ENCODE peak calls at places on chromosomes 11 and 22, in five cellular contexts. One of them, this sample, is unnamed.

GRCh38 chr22:50129121-50129734 is 39.4 kb downstream of the MOV10L1 start:
- DNase-seq in K562: no peak
- DNase-seq in GM23338: no peak
- DNase-seq in GM12878: no peak
- DNase-seq in HepG2: no peak
- DNase-seq in this sample: no peak

GRCh38 chr22:31846161-31847115 is 92.6 kb downstream of the DEPDC5 start:
- DNase-seq in K562: peak
- DNase-seq in GM23338: peak
- DNase-seq in GM12878: no peak
- DNase-seq in HepG2: no peak
- DNase-seq in this sample: peak

GRCh38 chr22:46567471-46567870 is 30.1 kb upstream of the CELSR1 start:
- DNase-seq in K562: no peak
- DNase-seq in GM23338: no peak
- DNase-seq in GM12878: no peak
- DNase-seq in HepG2: no peak
- DNase-seq in this sample: no peak

GRCh38 chr22:42184852-42185251 is 54.2 kb upstream of the CYP2D6 start:
- DNase-seq in K562: no peak
- DNase-seq in GM23338: no peak
- DNase-seq in GM12878: no peak
- DNase-seq in HepG2: no peak
- DNase-seq in this sample: no peak

GRCh38 chr11:107011977-107012376 is 6.3 kb downstream of the GUCY1A2 start:
- DNase-seq in K562: no peak
- DNase-seq in GM23338: no peak
- DNase-seq in GM12878: no peak
- DNase-seq in HepG2: no peak
- DNase-seq in this sample: no peak

GRCh38 chr11:85955531-85955930 is 100.3 kb downstream of the CCDC83 start:
- DNase-seq in K562: no peak
- DNase-seq in GM23338: no peak
- DNase-seq in GM12878: no peak
- DNase-seq in HepG2: no peak
- DNase-seq in this sample: no peak

GRCh38 chr11:70678931-70679900 is 280.9 kb downstream of the CTTN start:
- DNase-seq in K562: no peak
- DNase-seq in GM23338: no peak
- DNase-seq in GM12878: no peak
- DNase-seq in HepG2: no peak
- DNase-seq in this sample: no peak

GRCh38 chr11:10728779-10729472 is 22.1 kb upstream of the CTR9 start:
- DNase-seq in K562: no peak
- DNase-seq in GM23338: peak
- DNase-seq in GM12878: no peak
- DNase-seq in HepG2: no peak
- DNase-seq in this sample: no peak

GRCh38 chr11:106152013-106152412 is 74.6 kb downstream of the AASDHPPT start:
- DNase-seq in K562: no peak
- DNase-seq in GM23338: peak
- DNase-seq in GM12878: no peak
- DNase-seq in HepG2: no peak
- DNase-seq in this sample: no peak

GRCh38 chr22:38460367-38460952 is 5.5 kb upstream of the KCNJ4 start:
- DNase-seq in K562: no peak
- DNase-seq in GM23338: no peak
- DNase-seq in GM12878: no peak
- DNase-seq in HepG2: no peak
- DNase-seq in this sample: no peak

GRCh38 chr11:80350541-80350940 is 909.7 kb upstream of the TENM4 start:
- DNase-seq in K562: no peak
- DNase-seq in GM23338: no peak
- DNase-seq in GM12878: no peak
- DNase-seq in HepG2: no peak
- DNase-seq in this sample: no peak

GRCh38 chr11:118618991-118619375 is 11.6 kb downstream of the PHLDB1 start:
- DNase-seq in K562: no peak
- DNase-seq in GM23338: no peak
- DNase-seq in GM12878: no peak
- DNase-seq in HepG2: no peak
- DNase-seq in this sample: no peak

GRCh38 chr11:118913411-118914125 is 12.2 kb downstream of the BCL9L start:
- DNase-seq in K562: no peak
- DNase-seq in GM23338: no peak
- DNase-seq in GM12878: no peak
- DNase-seq in HepG2: no peak
- DNase-seq in this sample: no peak

GRCh38 chr11:68449951-68450350 is 10.6 kb upstream of the PPP6R3 start:
- DNase-seq in K562: no peak
- DNase-seq in GM23338: no peak
- DNase-seq in GM12878: no peak
- DNase-seq in HepG2: no peak
- DNase-seq in this sample: no peak

GRCh38 chr11:108596701-108597100 is 3.1 kb upstream of the EXPH5 start:
- DNase-seq in K562: no peak
- DNase-seq in GM23338: no peak
- DNase-seq in GM12878: no peak
- DNase-seq in HepG2: no peak
- DNase-seq in this sample: no peak

GRCh38 chr22:50461536-50461935 is 13.3 kb downstream of the SBF1 start:
- DNase-seq in K562: no peak
- DNase-seq in GM23338: no peak
- DNase-seq in GM12878: no peak
- DNase-seq in HepG2: no peak
- DNase-seq in this sample: no peak

GRCh38 chr11:101718406-101718805 is 134.6 kb upstream of the TRPC6 start:
- DNase-seq in K562: no peak
- DNase-seq in GM23338: no peak
- DNase-seq in GM12878: no peak
- DNase-seq in HepG2: no peak
- DNase-seq in this sample: no peak

DNA sequence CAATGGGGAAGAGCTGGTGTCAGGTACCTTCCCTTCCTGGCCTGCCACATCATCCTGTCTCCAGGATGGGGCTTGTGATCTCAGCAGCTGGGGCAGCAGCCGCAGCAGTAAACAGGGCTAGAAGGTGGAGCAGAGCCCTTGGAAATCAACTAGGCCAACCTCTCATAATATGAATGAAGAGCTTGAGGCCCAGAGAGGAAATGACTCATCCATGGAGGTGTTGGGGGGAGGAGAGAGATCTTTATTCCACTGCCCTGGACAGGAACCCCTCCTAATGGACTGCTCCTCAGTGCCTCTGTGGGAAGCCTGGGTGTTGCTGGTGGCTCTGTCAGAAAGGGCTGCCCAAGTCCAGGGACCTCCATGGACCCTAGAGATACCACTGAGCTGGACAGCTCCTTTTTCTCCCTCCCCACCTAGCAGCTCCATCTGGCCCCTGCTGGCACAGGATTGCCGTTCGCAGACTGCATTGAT is 111.8 kb downstream of the OSBP2 start:
- DNase-seq in K562: no peak
- DNase-seq in GM23338: peak
- DNase-seq in GM12878: no peak
- DNase-seq in HepG2: peak
- DNase-seq in this sample: no peak
- TF ChIP-seq JUNB in K562: no peak
- TF ChIP-seq JUNB in GM23338: no peak
- TF ChIP-seq JUNB in GM12878: no peak
- TF ChIP-seq JUNB in HepG2: no peak
- TF ChIP-seq JUNB in this sample: no peak

DNA sequence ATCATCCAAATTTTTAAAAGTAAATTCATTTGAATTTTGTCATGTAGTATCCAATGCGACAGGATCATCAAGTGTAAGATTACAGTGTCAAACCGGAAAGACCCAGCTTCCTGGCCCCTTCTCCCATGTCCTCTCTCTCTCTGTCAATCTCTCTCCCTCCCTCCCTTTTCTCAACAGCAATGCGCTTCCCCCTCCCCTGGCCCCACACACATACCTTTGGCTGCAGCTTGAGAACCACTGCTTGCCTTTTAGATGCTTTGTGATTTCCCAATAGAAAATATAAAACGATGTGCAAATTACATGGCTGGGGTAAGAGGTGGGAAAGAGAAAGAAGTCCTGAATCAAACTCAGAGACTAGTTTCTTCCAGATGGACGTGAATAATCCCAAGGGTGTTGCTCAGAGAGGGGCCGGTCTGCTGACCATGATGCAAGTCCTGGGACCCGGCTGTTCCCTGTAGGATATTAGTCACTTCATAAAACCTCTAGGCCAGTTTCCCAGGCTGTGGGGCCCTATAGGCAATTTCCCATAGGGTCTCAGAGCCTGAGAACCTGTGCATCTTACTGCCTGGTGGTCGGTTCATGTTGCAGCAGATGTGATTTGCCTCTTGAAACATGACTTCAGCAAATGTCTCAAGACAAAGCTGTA is 34.3 kb upstream of the ETS1 start:
- DNase-seq in K562: no peak
- DNase-seq in GM23338: no peak
- DNase-seq in GM12878: no peak
- DNase-seq in HepG2: no peak
- DNase-seq in this sample: no peak
- TF ChIP-seq JUNB in K562: no peak
- TF ChIP-seq JUNB in GM23338: no peak
- TF ChIP-seq JUNB in GM12878: no peak
- TF ChIP-seq JUNB in HepG2: no peak
- TF ChIP-seq JUNB in this sample: no peak

GRCh38 chr22:35587447-35587870 is 29.7 kb downstream of the MB start:
- DNase-seq in K562: no peak
- DNase-seq in GM23338: no peak
- DNase-seq in GM12878: no peak
- DNase-seq in HepG2: no peak
- DNase-seq in this sample: no peak
- TF ChIP-seq JUNB in K562: no peak
- TF ChIP-seq JUNB in GM23338: no peak
- TF ChIP-seq JUNB in GM12878: no peak
- TF ChIP-seq JUNB in HepG2: no peak
- TF ChIP-seq JUNB in this sample: no peak

DNA sequence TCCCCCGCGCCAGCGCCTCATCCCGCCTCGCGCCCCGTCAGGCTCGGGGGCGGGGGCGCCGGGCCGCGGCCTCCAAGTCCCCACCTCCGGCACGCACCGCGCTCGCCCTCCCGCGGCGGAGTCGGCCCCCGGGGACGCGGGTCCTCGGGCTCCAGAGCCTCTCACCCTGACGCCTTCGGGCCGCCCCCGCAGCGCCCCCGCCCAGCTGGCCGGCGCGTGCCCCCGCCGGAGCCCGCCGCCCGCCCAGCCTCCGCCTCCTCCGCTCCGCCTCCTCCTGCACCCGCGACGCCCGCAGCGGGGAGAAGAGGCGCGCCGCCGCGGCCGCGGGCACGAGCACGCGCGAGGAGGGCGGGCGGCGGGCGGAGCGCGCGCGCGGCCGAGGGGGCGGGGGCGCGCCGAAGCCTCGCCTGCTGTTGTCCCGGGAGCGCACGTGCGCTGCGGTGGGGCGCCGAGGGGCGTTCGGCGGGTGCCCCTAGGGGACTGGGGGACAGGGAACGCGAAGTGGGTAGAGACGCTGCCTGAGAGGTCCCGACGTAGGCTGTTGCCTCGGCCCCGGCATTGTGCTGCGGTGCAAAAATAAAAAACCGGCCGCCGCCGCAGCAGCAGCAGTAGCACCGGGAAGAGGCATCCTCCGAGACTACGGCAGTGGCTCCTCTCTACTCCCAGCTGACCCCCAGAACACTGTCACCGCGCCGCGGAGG is 87.4 kb upstream of the ARHGAP32 start:
- DNase-seq in K562: no peak
- DNase-seq in GM23338: peak
- DNase-seq in GM12878: no peak
- DNase-seq in HepG2: peak
- DNase-seq in this sample: peak
- TF ChIP-seq JUNB in K562: no peak
- TF ChIP-seq JUNB in GM23338: no peak
- TF ChIP-seq JUNB in GM12878: no peak
- TF ChIP-seq JUNB in HepG2: no peak
- TF ChIP-seq JUNB in this sample: no peak

GRCh38 chr22:44640618-44641155 is 61.3 kb upstream of the PRR5 start:
- DNase-seq in K562: no peak
- DNase-seq in GM23338: no peak
- DNase-seq in GM12878: no peak
- DNase-seq in HepG2: no peak
- DNase-seq in this sample: no peak

GRCh38 chr22:44639891-44640617 is 62.0 kb upstream of the PRR5 start:
- DNase-seq in K562: no peak
- DNase-seq in GM23338: no peak
- DNase-seq in GM12878: no peak
- DNase-seq in HepG2: no peak
- DNase-seq in this sample: no peak

GRCh38 chr22:44642096-44642644 is 59.8 kb upstream of the PRR5 start:
- DNase-seq in K562: no peak
- DNase-seq in GM23338: no peak
- DNase-seq in GM12878: no peak
- DNase-seq in HepG2: no peak
- DNase-seq in this sample: no peak

GRCh38 chr22:44634426-44635321 is 67.3 kb upstream of the PRR5 start:
- DNase-seq in K562: no peak
- DNase-seq in GM23338: no peak
- DNase-seq in GM12878: no peak
- DNase-seq in HepG2: peak
- DNase-seq in this sample: no peak

DNA sequence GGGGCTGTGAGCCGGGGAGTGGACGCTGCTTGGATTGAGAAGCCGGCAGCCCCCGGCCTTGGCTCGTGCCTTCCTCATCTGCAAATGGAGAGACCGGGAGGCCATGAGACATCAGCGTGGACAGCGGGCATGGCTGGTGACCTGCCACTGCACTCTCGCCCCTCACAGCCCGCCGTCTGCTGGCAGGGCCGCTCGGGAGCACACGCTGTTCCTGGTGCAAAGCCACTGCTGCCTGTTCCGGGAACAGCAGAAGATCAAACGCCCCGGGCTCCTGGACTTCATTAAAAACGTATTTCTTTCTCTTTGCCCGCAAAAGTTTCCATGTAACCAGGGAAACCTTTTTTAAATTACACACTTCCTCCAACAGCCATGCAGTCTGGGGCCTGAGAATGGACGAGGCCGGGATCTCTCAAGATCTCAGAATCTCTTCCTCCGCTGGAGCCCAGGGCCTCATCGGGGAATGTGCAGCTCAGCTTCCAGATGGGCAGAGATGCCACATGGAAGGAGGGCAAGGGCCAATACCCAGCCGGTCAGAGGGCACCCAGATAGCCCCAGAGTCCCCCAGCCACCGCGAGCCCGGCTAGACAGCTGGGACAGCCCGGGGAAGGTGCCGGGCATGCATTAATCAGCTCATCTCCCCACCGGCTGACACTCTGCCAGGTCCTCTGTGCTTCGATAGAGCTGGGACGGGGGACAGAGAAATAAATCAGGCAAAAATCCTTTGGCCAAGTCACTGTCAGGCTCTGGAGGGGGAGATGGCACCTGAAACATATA is 62.9 kb upstream of the PRR5 start:
- DNase-seq in K562: no peak
- DNase-seq in GM23338: no peak
- DNase-seq in GM12878: no peak
- DNase-seq in HepG2: no peak
- DNase-seq in this sample: no peak
- TF ChIP-seq JUNB in K562: no peak
- TF ChIP-seq JUNB in GM23338: no peak
- TF ChIP-seq JUNB in GM12878: no peak
- TF ChIP-seq JUNB in HepG2: no peak
- TF ChIP-seq JUNB in this sample: no peak

GRCh38 chr11:64152841-64153691 is 12.8 kb downstream of the MACROD1 start:
- DNase-seq in K562: peak
- DNase-seq in GM23338: peak
- DNase-seq in GM12878: no peak
- DNase-seq in HepG2: peak
- DNase-seq in this sample: peak
- TF ChIP-seq JUNB in K562: no peak
- TF ChIP-seq JUNB in GM23338: no peak
- TF ChIP-seq JUNB in GM12878: no peak
- TF ChIP-seq JUNB in HepG2: no peak
- TF ChIP-seq JUNB in this sample: no peak